ENCODE peak calls at places on chromosomes 5 and 9, in eight cellular contexts. H is pancreas, K is fibroblast of lung, M is cardiac muscle cell, A is A549, Q is HepG2, N is fibroblast of mammary gland, U is fibroblast of the aortic adventitia. W is an unnamed sample.

GRCh38 chr5:1016036-1016435 is 7.4 kb downstream of the NKD2 start:
- DNase-seq in U (no peak), A (no peak), N (no peak), Q (no peak), H (no peak), K (no peak), M (no peak), W (no peak)

GRCh38 chr9:117555964-117556629 is 141.2 kb upstream of the ASTN2 start:
- DNase-seq in Q (peak; percentile 60), A (peak; percentile 62), N (peak; percentile 20), K (no peak), U (peak; percentile 1), M (peak; percentile 7), H (peak; percentile 65), W (peak; percentile 7)

GRCh38 chr9:87336914-87337333 is 160.7 kb upstream of the DAPK1 start:
- DNase-seq in K (peak; percentile 91), N (peak; percentile 86), H (peak; percentile 54), A (peak; percentile 88), M (peak; percentile 79), U (peak; percentile 92), Q (peak; percentile 75), W (peak; percentile 83)

GRCh38 chr9:91192785-91193657 is 168.7 kb downstream of the AUH start:
- DNase-seq in N (peak; percentile 100), Q (peak; percentile 95), U (peak; percentile 100), K (peak; percentile 100), H (peak; percentile 82), M (peak; percentile 95), A (peak; percentile 96), W (peak; percentile 97)

GRCh38 chr5:158267228-158267627 is 408.3 kb upstream of the CLINT1 start:
- DNase-seq in H (no peak), Q (no peak), K (no peak), M (no peak), U (no peak), A (no peak), N (no peak), W (no peak)

GRCh38 chr9:97660847-97661246 is 27.2 kb downstream of the NCBP1 start:
- DNase-seq in K (peak; percentile 78), N (peak; percentile 15), U (no peak), A (no peak), Q (no peak), M (no peak), H (no peak), W (no peak)

GRCh38 chr5:121573844-121574243 is 277.8 kb upstream of the FTMT start:
- DNase-seq in N (no peak), Q (no peak), K (peak; percentile 45), H (no peak), A (no peak), U (no peak), M (no peak), W (no peak)

GRCh38 chr5:56814963-56815656 is at the start of gene MAP3K1:
- DNase-seq in A (peak; percentile 79), N (peak; percentile 48), U (peak; percentile 59), M (peak; percentile 90), Q (peak; percentile 82), K (peak; percentile 61), H (peak; percentile 93), W (no peak)

GRCh38 chr5:146662229-146662628 is 146.2 kb upstream of the GPR151 start:
- DNase-seq in A (peak; percentile 12), U (peak; percentile 58), H (no peak), K (peak; percentile 30), Q (peak; percentile 19), N (peak; percentile 40), M (no peak), W (no peak)

GRCh38 chr5:76270214-76270613 is 132.9 kb upstream of the IQGAP2 start:
- DNase-seq in H (no peak), N (peak; percentile 2), K (no peak), A (no peak), U (no peak), Q (no peak), M (no peak), W (no peak)

GRCh38 chr9:78091736-78092135 is 60.1 kb upstream of the GNAQ start:
- DNase-seq in A (no peak), M (no peak), N (no peak), K (no peak), Q (no peak), H (no peak), U (no peak), W (no peak)

GRCh38 chr5:43044181-43044914 is 4.2 kb upstream of the ANXA2R start:
- DNase-seq in A (no peak), H (no peak), U (no peak), M (peak; percentile 45), N (peak; percentile 60), K (peak; percentile 75), Q (no peak), W (no peak)

GRCh38 chr5:43422143-43422542 is 10.0 kb upstream of the CCL28 start:
- DNase-seq in N (peak; percentile 56), A (no peak), K (no peak), M (no peak), Q (peak; percentile 62), H (peak; percentile 49), U (peak; percentile 81), W (peak; percentile 82)

GRCh38 chr9:88659126-88659525 is 124.1 kb downstream of the NXNL2 start:
- DNase-seq in H (no peak), N (no peak), U (no peak), A (no peak), M (no peak), Q (no peak), K (no peak), W (no peak)

GRCh38 chr5:108266235-108266634 is 115.7 kb downstream of the FBXL17 start:
- DNase-seq in H (no peak), K (peak; percentile 21), N (peak; percentile 48), M (peak; percentile 16), U (peak; percentile 16), Q (no peak), A (peak; percentile 24), W (no peak)

GRCh38 chr5:141618804-141619554 is at the start of gene DIAPH1:
- DNase-seq in K (peak; percentile 96), H (peak; percentile 98), A (peak; percentile 97), N (peak; percentile 93), Q (peak; percentile 92), U (peak; percentile 93), M (peak; percentile 99), W (no peak)

GRCh38 chr5:78221964-78222451 is 72.5 kb downstream of the AP3B1 start:
- DNase-seq in K (no peak), M (no peak), A (peak; percentile 7), H (no peak), N (peak; percentile 20), Q (no peak), U (peak; percentile 41), W (no peak)

GRCh38 chr9:134515026-134515821 is 126.4 kb upstream of the COL5A1 start:
- DNase-seq in A (no peak), U (peak; percentile 34), H (no peak), M (no peak), K (no peak), N (peak; percentile 76), Q (no peak), W (no peak)

GRCh38 chr9:73180373-73180772 is 28.7 kb downstream of the ANXA1 start:
- DNase-seq in Q (no peak), A (no peak), U (peak; percentile 86), N (peak; percentile 87), M (no peak), H (no peak), K (peak; percentile 67), W (no peak)

GRCh38 chr5:168967882-168968620 is 332.9 kb downstream of the SLIT3 start:
- DNase-seq in A (no peak), M (no peak), N (no peak), H (no peak), Q (no peak), U (no peak), K (no peak), W (no peak)

GRCh38 chr5:112794410-112794809 is 56.7 kb downstream of the APC start:
- DNase-seq in H (no peak), N (no peak), K (no peak), Q (no peak), A (no peak), M (no peak), U (no peak), W (no peak)

GRCh38 chr9:12816656-12817101 is 41.9 kb downstream of the LURAP1L start:
- DNase-seq in N (no peak), A (peak; percentile 68), U (no peak), Q (peak; percentile 75), M (no peak), H (no peak), K (no peak), W (no peak)

GRCh38 chr5:110351451-110351850 is 375.0 kb downstream of the TMEM232 start:
- DNase-seq in U (no peak), A (no peak), N (peak; percentile 43), M (no peak), Q (no peak), H (no peak), K (no peak), W (no peak)

GRCh38 chr5:7787770-7788169 is 63.2 kb downstream of the CFAP90 start:
- DNase-seq in Q (no peak), M (no peak), K (no peak), A (no peak), U (no peak), H (no peak), N (no peak), W (no peak)
- H3K4me3 ChIP-seq in Q (no peak overlapping the region), M (no peak overlapping the region), K (no peak overlapping the region), A (no peak overlapping the region), U (no peak overlapping the region), H (no peak overlapping the region), N (no peak overlapping the region), W (no peak overlapping the region)

GRCh38 chr5:130488252-130488651 is 584.0 kb downstream of the CHSY3 start:
- DNase-seq in N (no peak), A (no peak), K (no peak), H (no peak), Q (no peak), U (no peak), M (no peak), W (no peak)
- TF ChIP-seq CTCF in N (no peak), A (no peak), K (no peak), H (no peak), Q (no peak), U (no peak), M (no peak), W (no peak)

DNA sequence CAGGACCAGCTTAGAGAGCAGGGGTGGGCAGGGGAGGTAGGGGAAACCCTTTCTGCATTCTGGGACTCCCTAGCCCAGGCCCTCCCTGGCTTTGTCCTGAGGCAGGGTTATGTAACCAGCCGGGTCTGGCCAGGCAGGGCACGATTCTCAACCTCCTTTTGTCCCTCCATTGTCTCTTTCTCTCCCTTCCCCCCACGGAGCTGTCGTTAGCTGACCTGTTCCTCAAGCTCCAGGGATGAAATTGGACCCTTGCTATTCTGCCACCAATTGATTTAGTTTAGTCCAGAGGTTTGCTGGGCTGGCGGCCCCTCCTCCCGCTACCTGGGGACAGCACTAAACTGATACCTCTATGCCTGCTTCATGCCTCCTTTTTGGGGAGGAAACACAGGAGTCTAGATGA is 9.4 kb upstream of the NDST1 start:
- DNase-seq in A (no peak), M (no peak), H (no peak), Q (no peak), N (no peak), K (no peak), U (no peak), W (no peak)
- H3K4me3 ChIP-seq in A (peak overlapping the region; percentile 29), M (no peak overlapping the region), H (no peak overlapping the region), Q (no peak overlapping the region), N (peak overlapping the region; percentile 25), K (no peak overlapping the region), U (peak overlapping the region; percentile 3), W (no peak overlapping the region)

DNA sequence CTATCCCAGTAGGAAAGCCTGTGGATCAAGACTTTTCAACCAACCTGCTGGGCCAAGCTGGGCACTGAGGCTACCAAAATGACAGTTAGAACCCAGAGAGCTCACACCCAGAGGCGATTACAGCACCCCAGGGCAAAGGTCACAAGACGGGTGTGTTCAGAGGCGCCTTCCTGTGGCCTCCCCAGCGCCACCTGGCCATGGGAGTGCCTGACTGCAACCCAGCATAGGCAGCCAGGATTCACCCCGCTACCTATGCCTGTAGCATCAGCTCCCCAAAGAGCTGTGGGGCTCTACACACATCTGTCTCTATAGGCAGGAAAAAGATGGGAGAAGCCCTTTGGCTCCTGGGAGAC is 33.5 kb downstream of the PDGFRB start:
- DNase-seq in N (no peak), K (no peak), Q (peak; percentile 56), H (no peak), U (no peak), M (no peak), A (peak; percentile 38), W (no peak)
- TF ChIP-seq CTCF in N (peak; percentile 11), K (peak; percentile 31), Q (peak; percentile 86), H (no peak), U (peak; percentile 16), M (peak; percentile 18), A (peak; percentile 45), W (peak; percentile 50)

W was measured in epithelial cell of proximal tubule.